ENCODE peak calls at places on chromosomes 7 and 10, in four cellular contexts. K is HepG2, X is WTC11, R is K562. N is an unnamed sample.

GRCh38 chr10:6138456-6138855 is 49.6 kb downstream of the RBM17 start:
- DNase-seq in R (no peak), X (no peak), K (no peak), N (no peak)

GRCh38 chr10:86365346-86366032 is 1.1 kb downstream of the GRID1 start:
- DNase-seq in X (peak), K (no peak), R (no peak), N (no peak)

GRCh38 chr7:155764432-155764798 is 47.8 kb downstream of the SHH start:
- DNase-seq in K (no peak), R (no peak), X (no peak), N (no peak)

GRCh38 chr10:100148353-100149211 is 37.2 kb downstream of the ERLIN1 start:
- DNase-seq in K (peak), X (no peak), R (no peak), N (peak)

GRCh38 chr10:124245191-124245590 is 151.8 kb upstream of the CHST15 start:
- DNase-seq in R (no peak), K (no peak), X (no peak), N (no peak)

GRCh38 chr10:123912466-123913201 is 21.0 kb upstream of the CPXM2 start:
- DNase-seq in X (no peak), K (no peak), R (no peak), N (no peak)

GRCh38 chr10:19728376-19728775 is 87.9 kb upstream of the PLXDC2 start:
- DNase-seq in K (no peak), X (no peak), R (no peak), N (no peak)

GRCh38 chr10:42982886-42983594 is 93.8 kb upstream of the RET start:
- DNase-seq in X (no peak), K (no peak), R (no peak), N (no peak)

GRCh38 chr7:6725003-6725402 is 18.3 kb upstream of the ZNF12 start:
- DNase-seq in K (no peak), X (no peak), R (no peak), N (no peak)

GRCh38 chr10:129918401-129918800 is 45.7 kb downstream of the EBF3 start:
- DNase-seq in R (no peak), X (no peak), K (no peak), N (no peak)

GRCh38 chr7:76390092-76390491 is 19.4 kb downstream of the SSC4D start:
- DNase-seq in K (no peak), X (no peak), R (no peak), N (no peak)

GRCh38 chr10:102449321-102450123 is 1.8 kb downstream of the C10orf95 start:
- DNase-seq in X (peak), R (peak), K (peak), N (peak)

GRCh38 chr10:24432478-24433416 is 223.8 kb downstream of the KIAA1217 start:
- DNase-seq in R (no peak), X (no peak), K (peak), N (no peak)

GRCh38 chr7:130896898-130897514 is 163.0 kb upstream of the KLF14 start:
- DNase-seq in K (peak), X (peak), R (peak), N (peak)

GRCh38 chr10:73774637-73775036 is 7.2 kb upstream of the CHCHD1 start:
- DNase-seq in K (peak), R (peak), X (no peak), N (no peak)

GRCh38 chr10:100341953-100342626 is 4.9 kb upstream of the SCD start:
- DNase-seq in R (peak), K (peak), X (peak), N (peak)

GRCh38 chr7:108147031-108147563 is 16.9 kb upstream of the LAMB4 start:
- DNase-seq in K (no peak), X (no peak), R (peak), N (no peak)

GRCh38 chr7:23357190-23358093 is 58.3 kb downstream of the MALSU1 start:
- DNase-seq in K (peak), X (no peak), R (peak), N (peak)

GRCh38 chr7:150435390-150436073 is 14.9 kb upstream of the GIMAP8 start:
- DNase-seq in K (no peak), X (no peak), R (no peak), N (no peak)

GRCh38 chr10:20662742-20663141 is 234.4 kb downstream of the NEBL start:
- DNase-seq in X (no peak), R (no peak), K (no peak), N (no peak)

GRCh38 chr7:151960449-151960848 is 4.2 kb downstream of the GALNTL5 start:
- DNase-seq in X (no peak), K (no peak), R (no peak), N (no peak)

GRCh38 chr10:17123062-17123661 is 6.4 kb downstream of the CUBN start:
- DNase-seq in K (no peak), R (no peak), X (no peak), N (no peak)

GRCh38 chr10:132519382-132520146 is 18.0 kb upstream of the INPP5A start:
- DNase-seq in K (no peak), R (no peak), X (peak), N (no peak)

GRCh38 chr10:99583702-99584101 is 36.5 kb downstream of the SLC25A28 start:
- DNase-seq in R (no peak), X (no peak), K (no peak), N (no peak)

GRCh38 chr7:41701542-41701941 is 1.3 kb downstream of the INHBA start:
- DNase-seq in X (no peak), R (no peak), K (no peak), N (no peak)

GRCh38 chr7:92158660-92159575 is 20.0 kb downstream of the LRRD1 start:
- DNase-seq in X (no peak), R (no peak), K (no peak), N (no peak)

GRCh38 chr7:103809229-103809994 is 180.0 kb downstream of the RELN start:
- DNase-seq in K (no peak), R (peak), X (no peak), N (no peak)

GRCh38 chr10:68666280-68666760 is 54.7 kb upstream of the CCAR1 start:
- DNase-seq in K (no peak), R (no peak), X (no peak), N (no peak)

GRCh38 chr10:72334832-72335393 is 19.8 kb downstream of the DNAJB12 start:
- DNase-seq in X (no peak), K (peak), R (no peak), N (no peak)

GRCh38 chr10:114284346-114285071 is 45.5 kb downstream of the VWA2 start:
- DNase-seq in X (no peak), R (no peak), K (no peak), N (no peak)

GRCh38 chr10:114288424-114289095 is 49.5 kb downstream of the VWA2 start:
- DNase-seq in X (no peak), K (no peak), R (no peak), N (no peak)

GRCh38 chr10:114286971-114287370 is 47.9 kb downstream of the VWA2 start:
- DNase-seq in X (no peak), R (no peak), K (no peak), N (no peak)

GRCh38 chr10:114283535-114283934 is 44.5 kb downstream of the VWA2 start:
- DNase-seq in K (no peak), R (no peak), X (no peak), N (no peak)

DNA sequence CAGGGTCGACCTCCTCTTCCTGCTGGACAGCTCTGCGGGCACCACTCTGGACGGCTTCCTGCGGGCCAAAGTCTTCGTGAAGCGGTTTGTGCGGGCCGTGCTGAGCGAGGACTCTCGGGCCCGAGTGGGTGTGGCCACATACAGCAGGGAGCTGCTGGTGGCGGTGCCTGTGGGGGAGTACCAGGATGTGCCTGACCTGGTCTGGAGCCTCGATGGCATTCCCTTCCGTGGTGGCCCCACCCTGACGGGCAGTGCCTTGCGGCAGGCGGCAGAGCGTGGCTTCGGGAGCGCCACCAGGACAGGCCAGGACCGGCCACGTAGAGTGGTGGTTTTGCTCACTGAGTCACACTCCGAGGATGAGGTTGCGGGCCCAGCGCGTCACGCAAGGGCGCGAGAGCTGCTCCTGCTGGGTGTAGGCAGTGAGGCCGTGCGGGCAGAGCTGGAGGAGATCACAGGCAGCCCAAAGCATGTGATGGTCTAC is 46.9 kb downstream of the VWA2 start:
- DNase-seq in K (no peak), X (no peak), R (no peak), N (no peak)
- TF ChIP-seq JUN in K (no peak), X (no peak), R (no peak), N (no peak)

DNA sequence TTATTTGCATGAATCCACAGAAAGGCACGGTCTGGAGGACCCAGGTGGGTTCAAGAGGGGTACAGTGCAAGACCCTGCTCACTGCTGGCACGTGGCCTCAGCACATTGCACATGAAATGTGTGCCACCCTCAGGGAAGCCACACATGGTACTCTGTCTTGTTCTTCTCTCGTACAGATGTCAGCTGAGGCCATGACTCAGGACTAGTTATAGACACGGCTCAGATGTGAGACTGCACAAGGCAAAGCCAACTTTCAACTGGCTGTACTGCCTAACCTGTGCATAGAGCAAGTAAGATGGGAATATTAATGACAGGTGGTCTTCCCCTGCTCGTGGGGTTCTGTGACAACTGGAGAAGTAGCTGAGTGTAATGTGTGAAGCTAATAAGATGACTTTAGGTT is 249.4 kb upstream of the CTBP2 start:
- DNase-seq in R (no peak), K (no peak), X (no peak), N (no peak)
- TF ChIP-seq HMGXB4 in R (no peak), K (no peak), X (no peak), N (no peak)

GRCh38 chr10:11175823-11176243 is 158.2 kb downstream of the CELF2 start:
- DNase-seq in R (no peak), K (no peak), X (no peak), N (no peak)
- TF ChIP-seq JUN in R (no peak), K (no peak), X (no peak), N (no peak)

DNA sequence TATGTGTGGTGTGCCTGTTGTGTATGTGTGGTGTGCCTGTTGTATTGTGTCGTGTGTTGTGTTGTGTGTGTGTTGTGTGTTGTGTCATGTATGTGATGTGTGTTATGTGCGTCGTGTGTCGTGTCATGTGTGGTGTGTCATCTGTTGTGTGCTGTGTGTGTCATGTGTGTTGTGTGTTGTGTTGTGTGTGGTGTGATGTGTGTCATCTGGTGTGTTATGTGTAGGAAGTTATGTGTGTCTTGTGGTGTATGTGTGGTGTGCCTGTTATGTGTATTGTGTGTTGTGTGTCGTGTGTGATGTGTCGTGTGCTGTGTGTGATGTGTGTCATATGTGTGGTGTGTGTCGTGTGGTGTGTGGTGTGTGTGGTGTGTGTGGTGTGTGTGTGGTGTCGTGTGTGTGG is 145.2 kb downstream of the DNAJB6 start:
- DNase-seq in R (no peak), K (no peak), X (no peak), N (no peak)
- TF ChIP-seq HMGXB4 in R (no peak), K (no peak), X (no peak), N (no peak)

N was measured in A549.